ENCODE peak calls at places on chromosomes 12 and 14, in six cellular contexts. W is endothelial cell of umbilical vein, I is GM12878, S is A549, J is K562, E is HepG2. Z is an unnamed sample.

GRCh38 chr12:57518920-57519757 is 1.2 kb downstream of the DDIT3 start:
- DNase-seq in W (no peak), I (no peak), S (peak), J (peak), E (peak), Z (peak)

GRCh38 chr12:57734586-57734985 is 4.0 kb downstream of the AGAP2 start:
- DNase-seq in W (no peak), I (no peak), S (no peak), J (no peak), E (no peak), Z (no peak)

GRCh38 chr12:50166776-50167025 is 468 bp downstream of the CERS5 start:
- DNase-seq in W (no peak), I (no peak), S (no peak), J (peak), E (no peak), Z (no peak)

GRCh38 chr12:4482936-4483335 is 37.3 kb upstream of the FGF6 start:
- DNase-seq in W (no peak), I (no peak), S (no peak), J (no peak), E (no peak), Z (no peak)

GRCh38 chr14:74980746-74981661 is 21.7 kb upstream of the EIF2B2 start:
- DNase-seq in W (peak), I (no peak), S (no peak), J (no peak), E (no peak), Z (no peak)

GRCh38 chr12:99413751-99414150 is 233.8 kb upstream of the GARIN6 start:
- DNase-seq in W (no peak), I (no peak), S (no peak), J (no peak), E (no peak), Z (no peak)

GRCh38 chr14:102487204-102487577 is 22.4 kb downstream of the ANKRD9 start:
- DNase-seq in W (no peak), I (no peak), S (no peak), J (no peak), E (no peak), Z (no peak)

GRCh38 chr12:39621670-39622069 is 2.1 kb upstream of the ABCD2 start:
- DNase-seq in W (no peak), I (no peak), S (no peak), J (no peak), E (no peak), Z (no peak)

DNA sequence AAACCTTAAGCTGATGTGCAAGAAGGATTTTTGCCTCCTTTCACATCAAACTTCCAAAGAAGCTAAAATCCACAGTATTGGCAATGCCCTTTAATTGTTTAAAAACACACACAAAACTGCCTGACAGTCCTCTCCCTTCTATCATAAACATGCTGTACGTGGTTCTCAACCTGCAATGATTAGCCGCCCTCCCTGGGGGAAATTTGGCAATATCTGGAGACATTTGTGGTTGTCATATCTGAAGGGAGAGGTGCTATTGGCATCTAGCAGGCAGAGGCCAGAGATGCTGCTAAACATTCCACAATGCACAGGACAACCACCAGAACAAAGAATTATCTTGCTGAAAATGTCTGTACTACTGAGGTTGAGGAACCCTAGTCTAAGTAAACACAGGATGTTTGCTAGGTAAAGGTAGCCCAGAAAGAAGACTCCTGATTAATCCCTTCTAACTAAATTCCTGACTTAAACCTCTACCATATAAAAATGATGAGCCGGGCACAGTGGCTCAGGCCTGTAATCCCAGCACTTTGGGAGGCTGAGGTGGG is 1.2 kb downstream of the ACOT6 start:
- DNase-seq in W (no peak), I (no peak), S (no peak), J (no peak), E (peak), Z (peak)
- H3K4me3 ChIP-seq in W (peak), I (no peak), S (peak), J (no peak), E (peak), Z (no peak)

GRCh38 chr12:2008677-2009076 is 4.4 kb upstream of the DCP1B start:
- DNase-seq in W (no peak), I (no peak), S (no peak), J (no peak), E (no peak), Z (no peak)

GRCh38 chr12:2003676-2004112 is 563 bp downstream of the DCP1B start:
- DNase-seq in W (no peak), I (no peak), S (no peak), J (no peak), E (no peak), Z (no peak)

GRCh38 chr12:2009623-2010022 is 5.4 kb upstream of the DCP1B start:
- DNase-seq in W (no peak), I (no peak), S (no peak), J (no peak), E (peak), Z (peak)

DNA sequence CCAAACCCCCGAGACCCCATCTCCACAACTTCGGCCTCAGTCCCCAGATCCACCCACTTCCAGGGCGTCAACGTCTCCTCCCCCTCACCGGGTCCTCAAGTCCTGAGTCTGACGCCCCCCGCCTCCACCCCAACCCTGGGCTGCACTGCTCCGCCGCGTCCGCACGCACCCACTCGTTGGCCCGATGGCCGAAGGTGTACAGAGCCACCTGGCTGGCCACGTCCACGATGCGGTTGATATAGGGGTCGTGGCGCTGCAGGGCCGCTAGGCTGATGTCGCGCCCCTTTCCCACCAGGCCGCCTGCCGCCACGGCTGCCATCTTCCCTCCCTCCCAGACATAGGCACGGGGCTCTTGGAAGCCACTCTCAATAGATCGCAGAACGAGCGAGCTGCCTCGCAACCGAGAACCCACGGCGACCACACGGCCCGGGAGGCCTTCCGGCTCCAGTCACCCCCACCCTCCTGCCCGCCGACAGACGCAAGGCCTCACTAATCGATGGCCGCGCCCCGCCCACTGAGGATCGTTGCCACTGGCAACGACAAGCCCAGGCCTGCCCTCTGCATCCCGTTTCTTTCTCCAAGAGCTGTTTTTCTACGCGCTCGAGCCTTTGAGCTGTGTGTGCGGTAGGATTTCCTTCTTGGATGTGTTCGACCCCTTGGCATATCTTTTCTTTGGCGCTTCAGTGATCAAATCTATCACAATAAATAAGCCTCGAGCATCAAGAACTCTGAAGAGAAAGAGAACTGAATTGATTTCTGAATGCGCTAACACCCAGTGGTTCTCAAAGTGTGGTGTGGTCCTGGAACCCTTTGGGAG is at the start of gene DCP1B:
- DNase-seq in W (peak), I (peak), S (peak), J (peak), E (peak), Z (peak)
- TF ChIP-seq POLR2A in W (peak), I (peak), S (peak), J (peak), E (peak), Z (peak)

GRCh38 chr12:131229426-131230339 is 276.0 kb downstream of the ADGRD1 start:
- DNase-seq in W (no peak), I (no peak), S (no peak), J (peak), E (no peak), Z (peak)
- TF ChIP-seq MYC in W (no peak), I (no peak), S (no peak), J (peak), E (no peak), Z (no peak)

DNA sequence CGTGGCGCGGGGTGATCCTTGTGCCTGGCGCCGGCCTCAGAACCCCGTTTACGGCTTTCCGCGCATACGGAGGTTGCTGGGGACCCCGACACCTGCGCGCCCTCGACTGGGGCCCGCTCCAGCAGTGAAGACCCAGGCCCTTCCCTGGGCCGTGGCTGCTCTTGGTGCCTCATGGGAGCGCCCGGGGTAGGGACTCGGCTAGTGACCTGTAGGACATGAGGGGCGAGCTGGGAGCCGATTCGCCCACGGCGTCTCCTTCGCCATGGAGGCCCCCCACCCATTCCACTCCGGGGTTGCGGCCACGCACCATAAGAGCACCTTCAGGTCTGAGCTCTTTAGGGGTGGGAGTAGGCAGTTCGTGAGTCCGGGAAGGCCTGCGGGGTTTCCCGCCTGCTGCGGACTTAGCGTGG is 14.2 kb upstream of the PAX9 start:
- DNase-seq in W (no peak), I (no peak), S (no peak), J (no peak), E (no peak), Z (no peak)
- H3K4me3 ChIP-seq in W (peak), I (no peak), S (peak), J (peak), E (no peak), Z (no peak)

Z was measured in NB4.